ENCODE peak calls at places on chromosomes 5 and 9, in five cellular contexts. G is WTC11; N is progenitor cell of endocrine pancreas; R is GM13976; Z is CD8-positive, alpha-beta T cell. X is an unnamed sample.

GRCh38 chr5:107466233-107466769 is 204.4 kb downstream of the EFNA5 start:
- DNase-seq in G (peak; percentile 36), N (no peak), R (no peak), Z (no peak), X (peak; percentile 56)

GRCh38 chr9:131657890-131658752 is 81.8 kb downstream of the RAPGEF1 start:
- DNase-seq in G (no peak), N (no peak), R (no peak), Z (no peak), X (no peak)

GRCh38 chr9:128160603-128160987 is 530 bp downstream of the BBLN start:
- DNase-seq in G (no peak), N (no peak), R (peak; percentile 76), Z (peak; percentile 28), X (peak; percentile 41)

GRCh38 chr9:5453673-5454072 is 3.3 kb downstream of the CD274 start:
- DNase-seq in G (no peak), N (no peak), R (no peak), Z (no peak), X (no peak)

GRCh38 chr9:83056180-83056579 is 6.8 kb downstream of the RASEF start:
- DNase-seq in G (no peak), N (no peak), R (no peak), Z (no peak), X (no peak)

GRCh38 chr5:109102291-109102690 is 307.5 kb downstream of the PJA2 start:
- DNase-seq in G (no peak), N (no peak), R (no peak), Z (no peak), X (no peak)

GRCh38 chr9:84314306-84314705 is 26.3 kb downstream of the SLC28A3 start:
- DNase-seq in G (no peak), N (no peak), R (no peak), Z (no peak), X (no peak)

GRCh38 chr5:9212605-9213004 is 333.3 kb downstream of the SEMA5A start:
- DNase-seq in G (no peak), N (no peak), R (no peak), Z (no peak), X (no peak)

GRCh38 chr5:60677831-60678664 is 21.9 kb downstream of the DEPDC1B start:
- DNase-seq in G (no peak), N (no peak), R (peak; percentile 51), Z (no peak), X (no peak)

GRCh38 chr9:68762570-68762969 is 57.5 kb downstream of the PIP5K1B start:
- DNase-seq in G (no peak), N (no peak), R (no peak), Z (no peak), X (no peak)

GRCh38 chr5:34957857-34958690 is 28.7 kb downstream of the DNAJC21 start:
- DNase-seq in G (no peak), N (no peak), R (peak; percentile 55), Z (no peak), X (peak; percentile 11)

GRCh38 chr9:88041447-88041846 is 67.1 kb upstream of the CDK20 start:
- DNase-seq in G (no peak), N (no peak), R (no peak), Z (no peak), X (no peak)

GRCh38 chr5:96703384-96703910 is 41.3 kb downstream of the CAST start:
- DNase-seq in G (no peak), N (no peak), R (no peak), Z (no peak), X (no peak)

GRCh38 chr9:33153666-33154065 is 13.5 kb downstream of the B4GALT1 start:
- DNase-seq in G (no peak), N (no peak), R (no peak), Z (no peak), X (no peak)

GRCh38 chr5:81972496-81972791 is 621 bp downstream of the ATG10 start:
- DNase-seq in G (no peak), N (no peak), R (no peak), Z (no peak), X (no peak)

GRCh38 chr5:31645420-31646081 is 6.6 kb downstream of the PDZD2 start:
- DNase-seq in G (no peak), N (no peak), R (no peak), Z (no peak), X (no peak)

GRCh38 chr9:91465420-91465819 is 41.8 kb upstream of the NFIL3 start:
- DNase-seq in G (no peak), N (no peak), R (no peak), Z (no peak), X (no peak)

GRCh38 chr9:77291714-77292113 is 114.4 kb downstream of the VPS13A start:
- DNase-seq in G (no peak), N (no peak), R (no peak), Z (no peak), X (peak; percentile 3)

GRCh38 chr5:160463775-160464465 is 42.3 kb downstream of the PTTG1 start:
- DNase-seq in G (no peak), N (no peak), R (no peak), Z (no peak), X (no peak)

GRCh38 chr9:29322240-29322639 is 1749.0 kb upstream of the C9orf72 start:
- DNase-seq in G (no peak), N (no peak), R (peak; percentile 51), Z (no peak), X (no peak)

GRCh38 chr5:98905857-98906688 is 22.7 kb downstream of the CHD1 start:
- DNase-seq in G (no peak), N (no peak), R (peak; percentile 18), Z (no peak), X (no peak)

GRCh38 chr9:91741529-91741928 is 208.5 kb downstream of the ROR2 start:
- DNase-seq in G (no peak), N (no peak), R (no peak), Z (no peak), X (no peak)

GRCh38 chr9:133236291-133237071 is 27.4 kb upstream of the OBP2B start:
- DNase-seq in G (no peak), N (no peak), R (no peak), Z (no peak), X (no peak)

DNA sequence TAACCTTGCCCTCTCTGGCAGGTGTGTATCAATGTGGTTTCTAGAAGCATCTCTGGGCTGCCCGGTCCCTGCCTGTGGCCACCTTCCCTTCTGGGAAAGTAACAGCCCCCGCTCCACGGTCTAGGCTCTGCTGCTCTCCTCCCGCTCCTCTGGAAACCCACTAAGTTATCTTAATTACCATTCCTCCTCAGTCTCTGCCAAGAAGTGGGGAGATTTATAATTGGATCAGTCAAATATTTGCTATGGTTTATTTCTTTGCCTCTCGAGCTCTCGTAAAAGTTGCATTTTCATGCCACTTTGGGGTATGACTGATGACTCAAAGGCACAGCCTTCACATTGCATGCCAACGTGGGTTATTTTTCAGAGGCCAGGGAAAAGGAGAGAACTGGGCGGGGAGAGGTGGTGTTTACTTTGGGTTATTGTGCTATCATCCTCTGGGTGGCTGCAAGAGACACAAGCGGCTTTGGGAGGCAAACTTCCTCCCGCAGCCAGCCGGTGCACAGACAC is 205.3 kb upstream of the WWC1 start:
- DNase-seq in G (no peak), N (no peak), R (no peak), Z (no peak), X (no peak)
- TF ChIP-seq CTCF in G (no peak), N (peak; percentile 23), R (no peak), Z (no peak), X (no peak)

GRCh38 chr5:171644536-171644935 is 141.1 kb upstream of the SMIM23 start:
- DNase-seq in G (no peak), N (no peak), R (no peak), Z (no peak), X (no peak)
- TF ChIP-seq CTCF in G (no peak), N (no peak), R (no peak), Z (no peak), X (no peak)

GRCh38 chr9:98642661-98643312 is 65.9 kb downstream of the GABBR2 start:
- DNase-seq in G (peak; percentile 53), N (no peak), R (no peak), Z (no peak), X (no peak)
- TF ChIP-seq CTCF in G (no peak), N (no peak), R (no peak), Z (no peak), X (no peak)

DNA sequence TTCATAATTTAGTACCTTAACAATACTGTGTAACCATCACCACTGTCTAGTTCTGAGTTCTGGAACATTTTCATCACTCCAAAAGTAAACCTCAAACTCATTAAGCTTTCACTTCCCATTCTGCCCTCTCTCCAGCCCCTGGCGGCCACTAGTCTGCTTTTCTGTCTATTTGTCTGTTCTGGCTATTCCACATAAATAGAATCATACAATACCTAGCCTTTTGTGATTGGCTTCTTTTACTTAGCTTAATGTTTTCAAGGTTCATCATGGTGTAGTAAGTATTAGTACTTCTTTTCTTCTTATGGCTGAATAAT is 138.7 kb downstream of the RAPGEF6 start:
- DNase-seq in G (no peak), N (no peak), R (peak; percentile 45), Z (no peak), X (no peak)
- TF ChIP-seq CTCF in G (no peak), N (no peak), R (no peak), Z (no peak), X (no peak)

GRCh38 chr9:31065691-31066090 is 1318.8 kb upstream of the ACO1 start:
- DNase-seq in G (no peak), N (no peak), R (no peak), Z (no peak), X (no peak)
- TF ChIP-seq CTCF in G (no peak), N (no peak), R (no peak), Z (no peak), X (no peak)

GRCh38 chr5:94832685-94833084 is 214.2 kb downstream of the SLF1 start:
- DNase-seq in G (no peak), N (no peak), R (no peak), Z (no peak), X (no peak)

GRCh38 chr5:94830520-94830919 is 212.1 kb downstream of the SLF1 start:
- DNase-seq in G (no peak), N (no peak), R (no peak), Z (no peak), X (no peak)
- TF ChIP-seq CTCF in G (peak; percentile 20), N (peak; percentile 30), R (no peak), Z (no peak), X (peak; percentile 42)

X was measured in nephron progenitor cell.